ENCODE peak calls at places on chromosome X, in seven cellular contexts. One of them, this sample, is unnamed.

GRCh38 chrX:153946910-153947769 is 2.7 kb upstream of the RENBP start:
- DNase-seq in Peyer's patch: peak; percentile 81
- DNase-seq in heart left ventricle: peak; percentile 65
- DNase-seq in uterus: no peak
- DNase-seq in suprapubic skin: no peak
- DNase-seq in A549: peak; percentile 72
- DNase-seq in IMR-90: peak; percentile 68
- DNase-seq in this sample: peak; percentile 93

GRCh38 chrX:69510914-69511513 is 6.9 kb downstream of the NALF2 start:
- DNase-seq in heart left ventricle: no peak
- DNase-seq in suprapubic skin: no peak
- DNase-seq in uterus: no peak
- DNase-seq in A549: no peak
- DNase-seq in Peyer's patch: no peak
- DNase-seq in IMR-90: no peak
- DNase-seq in this sample: no peak

GRCh38 chrX:131763674-131764073 is 219.8 kb downstream of the OR13H1 start:
- DNase-seq in A549: peak; percentile 69
- DNase-seq in suprapubic skin: no peak
- DNase-seq in uterus: peak; percentile 82
- DNase-seq in IMR-90: peak; percentile 85
- DNase-seq in heart left ventricle: no peak
- DNase-seq in Peyer's patch: no peak
- DNase-seq in this sample: peak; percentile 79

GRCh38 chrX:108306086-108306485 is 132.1 kb downstream of the COL4A6 start:
- DNase-seq in suprapubic skin: no peak
- DNase-seq in A549: no peak
- DNase-seq in Peyer's patch: no peak
- DNase-seq in IMR-90: no peak
- DNase-seq in heart left ventricle: no peak
- DNase-seq in uterus: no peak
- DNase-seq in this sample: no peak

GRCh38 chrX:97705936-97706335 is 822.2 kb downstream of the RPA4 start:
- DNase-seq in uterus: no peak
- DNase-seq in Peyer's patch: no peak
- DNase-seq in A549: no peak
- DNase-seq in suprapubic skin: no peak
- DNase-seq in IMR-90: peak; percentile 2
- DNase-seq in heart left ventricle: no peak
- DNase-seq in this sample: no peak

GRCh38 chrX:41737065-41737464 is 13.1 kb downstream of the GPR82 start:
- DNase-seq in A549: no peak
- DNase-seq in Peyer's patch: no peak
- DNase-seq in heart left ventricle: no peak
- DNase-seq in uterus: no peak
- DNase-seq in suprapubic skin: no peak
- DNase-seq in IMR-90: no peak
- DNase-seq in this sample: no peak

GRCh38 chrX:98299785-98300184 is 1416.1 kb downstream of the RPA4 start:
- DNase-seq in heart left ventricle: no peak
- DNase-seq in uterus: no peak
- DNase-seq in Peyer's patch: no peak
- DNase-seq in IMR-90: no peak
- DNase-seq in A549: no peak
- DNase-seq in suprapubic skin: no peak
- DNase-seq in this sample: no peak

GRCh38 chrX:102517331-102517730 is 792 bp upstream of the TMSB15A start:
- DNase-seq in A549: no peak
- DNase-seq in IMR-90: peak; percentile 17
- DNase-seq in suprapubic skin: no peak
- DNase-seq in uterus: no peak
- DNase-seq in heart left ventricle: no peak
- DNase-seq in Peyer's patch: no peak
- DNase-seq in this sample: no peak

GRCh38 chrX:27600686-27601085 is 10.5 kb downstream of the DCAF8L2 start:
- DNase-seq in uterus: no peak
- DNase-seq in Peyer's patch: no peak
- DNase-seq in IMR-90: no peak
- DNase-seq in A549: no peak
- DNase-seq in suprapubic skin: no peak
- DNase-seq in heart left ventricle: no peak
- DNase-seq in this sample: no peak

GRCh38 chrX:64093761-64094160 is 111.7 kb downstream of the AMER1 start:
- DNase-seq in Peyer's patch: no peak
- DNase-seq in IMR-90: peak; percentile 4
- DNase-seq in uterus: no peak
- DNase-seq in heart left ventricle: no peak
- DNase-seq in suprapubic skin: no peak
- DNase-seq in A549: no peak
- DNase-seq in this sample: no peak

GRCh38 chrX:110733166-110733565 is 62.5 kb downstream of the CHRDL1 start:
- DNase-seq in suprapubic skin: no peak
- DNase-seq in Peyer's patch: no peak
- DNase-seq in A549: no peak
- DNase-seq in IMR-90: peak; percentile 17
- DNase-seq in heart left ventricle: no peak
- DNase-seq in uterus: no peak
- DNase-seq in this sample: no peak

GRCh38 chrX:115898382-115899001 is 272.1 kb upstream of the AGTR2 start:
- DNase-seq in A549: no peak
- DNase-seq in suprapubic skin: no peak
- DNase-seq in IMR-90: peak; percentile 29
- DNase-seq in uterus: peak; percentile 81
- DNase-seq in heart left ventricle: no peak
- DNase-seq in Peyer's patch: no peak
- DNase-seq in this sample: peak; percentile 83

GRCh38 chrX:31500920-31501319 is 429.1 kb upstream of the FTHL17 start:
- DNase-seq in Peyer's patch: no peak
- DNase-seq in A549: no peak
- DNase-seq in heart left ventricle: no peak
- DNase-seq in IMR-90: peak; percentile 36
- DNase-seq in uterus: no peak
- DNase-seq in suprapubic skin: no peak
- DNase-seq in this sample: no peak

GRCh38 chrX:111376897-111377601 is 34.9 kb downstream of the DCX start:
- DNase-seq in heart left ventricle: no peak
- DNase-seq in A549: no peak
- DNase-seq in uterus: no peak
- DNase-seq in suprapubic skin: no peak
- DNase-seq in Peyer's patch: no peak
- DNase-seq in IMR-90: no peak
- DNase-seq in this sample: no peak

GRCh38 chrX:153590961-153591956 is 7.7 kb downstream of the CCNQ start:
- DNase-seq in suprapubic skin: no peak
- DNase-seq in uterus: no peak
- DNase-seq in heart left ventricle: no peak
- DNase-seq in IMR-90: no peak
- DNase-seq in A549: no peak
- DNase-seq in Peyer's patch: peak; percentile 52
- DNase-seq in this sample: peak; percentile 81

GRCh38 chrX:31499120-31499519 is 427.3 kb upstream of the FTHL17 start:
- DNase-seq in A549: no peak
- DNase-seq in Peyer's patch: no peak
- DNase-seq in uterus: no peak
- DNase-seq in IMR-90: peak; percentile 42
- DNase-seq in heart left ventricle: no peak
- DNase-seq in suprapubic skin: no peak
- DNase-seq in this sample: no peak

GRCh38 chrX:150582338-150582948 is 14.0 kb downstream of the MTM1 start:
- DNase-seq in A549: no peak
- DNase-seq in Peyer's patch: no peak
- DNase-seq in IMR-90: no peak
- DNase-seq in heart left ventricle: no peak
- DNase-seq in uterus: no peak
- DNase-seq in suprapubic skin: no peak
- DNase-seq in this sample: no peak

DNA sequence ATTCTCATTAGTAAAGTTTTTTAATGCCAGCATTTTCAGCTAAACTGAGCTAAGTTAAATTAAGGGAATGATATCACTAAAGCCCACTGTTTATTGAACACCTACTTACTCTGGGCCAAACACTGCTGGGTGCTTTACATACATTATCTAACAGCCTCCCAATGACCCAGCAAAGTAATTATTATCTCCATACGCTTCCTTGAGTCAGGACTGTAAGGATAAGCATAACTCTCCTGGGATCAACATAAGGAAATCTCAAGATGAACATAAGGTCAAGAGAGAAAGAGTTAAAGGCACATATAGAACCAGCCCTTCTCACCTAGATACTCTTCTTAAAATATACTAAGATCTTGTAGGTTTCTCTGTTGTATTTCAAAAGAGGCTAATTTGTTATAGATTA is 13.7 kb downstream of the BMX start:
- DNase-seq in heart left ventricle: no peak
- DNase-seq in suprapubic skin: no peak
- DNase-seq in IMR-90: no peak
- DNase-seq in A549: no peak
- DNase-seq in Peyer's patch: no peak
- DNase-seq in uterus: no peak
- DNase-seq in this sample: no peak
- H3K27ac ChIP-seq in heart left ventricle: no peak overlapping the region
- H3K27ac ChIP-seq in suprapubic skin: no peak overlapping the region
- H3K27ac ChIP-seq in IMR-90: no peak overlapping the region
- H3K27ac ChIP-seq in A549: no peak overlapping the region
- H3K27ac ChIP-seq in Peyer's patch: no peak overlapping the region
- H3K27ac ChIP-seq in uterus: no peak overlapping the region
- H3K27ac ChIP-seq in this sample: no peak overlapping the region

GRCh38 chrX:133928365-133928764 is 57.0 kb downstream of the GPC3 start:
- DNase-seq in IMR-90: no peak
- DNase-seq in suprapubic skin: no peak
- DNase-seq in heart left ventricle: no peak
- DNase-seq in uterus: no peak
- DNase-seq in Peyer's patch: no peak
- DNase-seq in A549: no peak
- DNase-seq in this sample: no peak

GRCh38 chrX:133924548-133924947 is 60.8 kb downstream of the GPC3 start:
- DNase-seq in Peyer's patch: no peak
- DNase-seq in A549: no peak
- DNase-seq in uterus: no peak
- DNase-seq in heart left ventricle: no peak
- DNase-seq in suprapubic skin: no peak
- DNase-seq in IMR-90: no peak
- DNase-seq in this sample: no peak

GRCh38 chrX:133923548-133923947 is 61.8 kb downstream of the GPC3 start:
- DNase-seq in IMR-90: no peak
- DNase-seq in A549: no peak
- DNase-seq in uterus: no peak
- DNase-seq in suprapubic skin: no peak
- DNase-seq in Peyer's patch: no peak
- DNase-seq in heart left ventricle: no peak
- DNase-seq in this sample: no peak

GRCh38 chrX:133926809-133927208 is 58.6 kb downstream of the GPC3 start:
- DNase-seq in A549: no peak
- DNase-seq in uterus: no peak
- DNase-seq in suprapubic skin: no peak
- DNase-seq in IMR-90: no peak
- DNase-seq in Peyer's patch: no peak
- DNase-seq in heart left ventricle: no peak
- DNase-seq in this sample: no peak

DNA sequence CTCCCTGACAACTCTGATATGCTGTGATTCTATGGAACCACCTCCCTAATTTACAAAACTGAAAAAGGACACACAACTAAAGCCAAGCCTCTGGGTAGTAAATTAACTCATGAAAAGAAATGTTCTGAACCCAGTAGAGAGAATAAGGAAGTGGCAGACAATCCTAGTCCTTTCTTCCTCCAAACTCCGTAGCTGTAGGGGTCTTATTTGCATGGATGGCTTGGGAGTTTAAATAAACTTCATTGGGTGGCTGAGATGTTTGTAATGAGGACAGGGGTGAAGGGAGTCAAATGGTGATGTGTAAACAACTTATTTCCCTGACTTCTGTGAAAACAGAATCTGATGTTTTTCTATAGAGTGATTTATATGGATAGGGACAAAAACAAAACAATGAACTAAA is 59.3 kb downstream of the GPC3 start:
- DNase-seq in IMR-90: no peak
- DNase-seq in suprapubic skin: no peak
- DNase-seq in heart left ventricle: no peak
- DNase-seq in uterus: no peak
- DNase-seq in Peyer's patch: no peak
- DNase-seq in A549: no peak
- DNase-seq in this sample: no peak
- H3K4me3 ChIP-seq in IMR-90: no peak overlapping the region
- H3K4me3 ChIP-seq in suprapubic skin: no peak overlapping the region
- H3K4me3 ChIP-seq in heart left ventricle: no peak overlapping the region
- H3K4me3 ChIP-seq in uterus: no peak overlapping the region
- H3K4me3 ChIP-seq in Peyer's patch: no peak overlapping the region
- H3K4me3 ChIP-seq in A549: no peak overlapping the region
- H3K4me3 ChIP-seq in this sample: no peak overlapping the region

GRCh38 chrX:119871599-119872395 is at the start of the genes NDUFA1 and RNF113A:
- DNase-seq in heart left ventricle: peak; percentile 83
- DNase-seq in uterus: peak; percentile 76
- DNase-seq in suprapubic skin: peak; percentile 86
- DNase-seq in Peyer's patch: peak; percentile 88
- DNase-seq in IMR-90: peak; percentile 81
- DNase-seq in A549: peak; percentile 82
- DNase-seq in this sample: peak; percentile 96
- TF ChIP-seq POLR2A in heart left ventricle: no peak
- TF ChIP-seq POLR2A in uterus: peak; percentile 38
- TF ChIP-seq POLR2A in suprapubic skin: peak; percentile 59
- TF ChIP-seq POLR2A in Peyer's patch: peak; percentile 87
- TF ChIP-seq POLR2A in IMR-90: peak; percentile 79
- TF ChIP-seq POLR2A in A549: peak; percentile 80
- TF ChIP-seq POLR2A in this sample: peak; percentile 47

DNA sequence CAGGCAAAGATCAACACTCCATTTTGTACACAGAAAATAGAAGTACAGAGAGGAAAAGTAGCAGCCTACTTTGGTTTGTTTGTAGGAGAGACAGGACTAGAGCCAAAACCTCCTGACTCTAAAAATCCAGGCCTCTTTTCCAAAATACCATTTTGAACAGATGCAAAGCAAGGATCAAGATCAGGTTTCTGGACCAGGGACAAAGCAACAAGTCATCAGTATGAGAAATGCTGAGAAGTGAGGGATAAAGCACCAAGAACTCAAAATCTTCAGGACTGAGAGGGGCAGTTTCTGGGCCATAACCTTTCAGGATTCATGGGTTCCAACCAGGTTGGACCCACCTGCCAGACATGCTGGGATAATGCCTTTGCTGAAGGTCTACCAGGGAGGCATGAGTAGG is 36.6 kb upstream of the MBTPS2 start:
- DNase-seq in Peyer's patch: no peak
- DNase-seq in suprapubic skin: no peak
- DNase-seq in A549: no peak
- DNase-seq in heart left ventricle: no peak
- DNase-seq in IMR-90: no peak
- DNase-seq in uterus: no peak
- DNase-seq in this sample: no peak
- H3K27ac ChIP-seq in Peyer's patch: no peak overlapping the region
- H3K27ac ChIP-seq in suprapubic skin: no peak overlapping the region
- H3K27ac ChIP-seq in A549: no peak overlapping the region
- H3K27ac ChIP-seq in heart left ventricle: no peak overlapping the region
- H3K27ac ChIP-seq in IMR-90: no peak overlapping the region
- H3K27ac ChIP-seq in uterus: no peak overlapping the region
- H3K27ac ChIP-seq in this sample: no peak overlapping the region